ENCODE peak calls at places on chromosome 21, in eight cellular contexts. C is prostate gland, T is GM12878, Y is tibial nerve, L is IMR-90, J is sigmoid colon, R is body of pancreas, F is K562. S is an unnamed sample.

GRCh38 chr21:23016617-23017016 is 2018.4 kb downstream of the NCAM2 start:
- DNase-seq in J (no peak), F (peak; percentile 1), Y (no peak), L (no peak), T (no peak), C (no peak), R (no peak), S (no peak)

GRCh38 chr21:35168702-35169101 is 119.6 kb upstream of the RUNX1 start:
- DNase-seq in J (no peak), C (no peak), R (no peak), F (no peak), T (no peak), Y (no peak), L (no peak), S (no peak)

GRCh38 chr21:16073571-16073970 is 343.8 kb downstream of the USP25 start:
- DNase-seq in L (no peak), F (no peak), T (no peak), J (no peak), Y (no peak), R (no peak), C (no peak), S (no peak)

GRCh38 chr21:14864211-14865021 is 200.4 kb downstream of the NRIP1 start:
- DNase-seq in F (peak; percentile 81), Y (peak; percentile 77), T (no peak), L (peak; percentile 86), R (peak; percentile 74), C (peak; percentile 57), J (peak; percentile 89), S (peak; percentile 68)

GRCh38 chr21:34202553-34203332 is 129.4 kb downstream of the MRPS6 start:
- DNase-seq in L (no peak), T (no peak), R (no peak), F (no peak), C (no peak), Y (no peak), J (peak; percentile 84), S (no peak)

GRCh38 chr21:27382404-27382803 is 415.5 kb upstream of the ADAMTS5 start:
- DNase-seq in R (no peak), L (peak; percentile 20), T (no peak), C (no peak), J (no peak), Y (no peak), F (no peak), S (no peak)

GRCh38 chr21:21373969-21374368 is 375.8 kb downstream of the NCAM2 start:
- DNase-seq in T (no peak), R (no peak), J (no peak), Y (no peak), F (no peak), L (no peak), C (no peak), S (no peak)

GRCh38 chr21:28754127-28754611 is 238.5 kb downstream of the LTN1 start:
- DNase-seq in Y (no peak), T (no peak), F (no peak), C (peak; percentile 31), J (peak; percentile 82), R (no peak), L (peak; percentile 96), S (no peak)

GRCh38 chr21:21860888-21861287 is 862.7 kb downstream of the NCAM2 start:
- DNase-seq in R (no peak), T (no peak), Y (no peak), C (no peak), J (no peak), L (peak; percentile 40), F (no peak), S (no peak)

GRCh38 chr21:34593954-34594531 is 20.9 kb downstream of the RCAN1 start:
- DNase-seq in J (peak; percentile 79), Y (peak; percentile 38), T (no peak), L (no peak), C (no peak), R (no peak), F (no peak), S (no peak)

GRCh38 chr21:27693376-27693775 is 726.5 kb upstream of the ADAMTS5 start:
- DNase-seq in L (peak; percentile 73), Y (no peak), J (no peak), R (no peak), C (no peak), F (no peak), T (no peak), S (no peak)

GRCh38 chr21:46368533-46369285 is 44.8 kb downstream of the PCNT start:
- DNase-seq in T (peak; percentile 65), C (no peak), Y (no peak), R (no peak), L (no peak), F (no peak), J (no peak), S (no peak)

GRCh38 chr21:34544032-34544496 is 32.1 kb upstream of the KCNE1 start:
- DNase-seq in C (peak; percentile 77), F (peak; percentile 87), J (no peak), R (peak; percentile 89), L (peak; percentile 75), Y (peak; percentile 79), T (no peak), S (peak; percentile 88)

GRCh38 chr21:41369915-41370839 is 8.3 kb downstream of the MX2 start:
- DNase-seq in T (peak; percentile 25), L (no peak), Y (no peak), R (peak; percentile 12), J (peak; percentile 48), F (no peak), C (no peak), S (peak; percentile 25)

GRCh38 chr21:14383596-14384210 is 757 bp upstream of the HSPA13 start:
- DNase-seq in R (no peak), L (peak; percentile 5), F (peak; percentile 61), J (no peak), C (no peak), Y (no peak), T (peak; percentile 12), S (no peak)

GRCh38 chr21:15729674-15730483 is at the start of gene USP25:
- DNase-seq in L (peak; percentile 60), T (peak; percentile 19), F (peak; percentile 91), R (peak; percentile 94), Y (peak; percentile 89), J (peak; percentile 96), C (peak; percentile 90), S (peak; percentile 95)

GRCh38 chr21:25571726-25572121 is 35.6 kb downstream of the MRPL39 start:
- DNase-seq in L (no peak), R (no peak), J (no peak), T (no peak), F (no peak), Y (no peak), C (no peak), S (no peak)

GRCh38 chr21:38487906-38488639 is 10.2 kb downstream of the ERG start:
- DNase-seq in C (no peak), R (no peak), L (no peak), J (no peak), T (no peak), Y (no peak), F (no peak), S (no peak)
- H3K27ac ChIP-seq in C (no peak overlapping the region), R (no peak overlapping the region), L (no peak overlapping the region), J (no peak overlapping the region), T (no peak overlapping the region), Y (no peak overlapping the region), F (no peak overlapping the region), S (peak overlapping the region; percentile 12)

GRCh38 chr21:29797155-29797554 is 142.6 kb downstream of the GRIK1 start:
- DNase-seq in Y (no peak), T (no peak), J (no peak), R (no peak), L (no peak), F (no peak), C (no peak), S (no peak)
- TF ChIP-seq CTCF in Y (no peak), T (no peak), J (no peak), R (no peak), L (no peak), F (no peak), C (no peak), S (no peak)

GRCh38 chr21:36263797-36264196 is 56.2 kb upstream of the MORC3 start:
- DNase-seq in J (no peak), F (no peak), Y (no peak), L (no peak), R (no peak), T (no peak), C (no peak), S (no peak)
- TF ChIP-seq POLR2A in J (no peak), F (no peak), Y (no peak), L (no peak), R (no peak), T (no peak), C (no peak), S (no peak)

DNA sequence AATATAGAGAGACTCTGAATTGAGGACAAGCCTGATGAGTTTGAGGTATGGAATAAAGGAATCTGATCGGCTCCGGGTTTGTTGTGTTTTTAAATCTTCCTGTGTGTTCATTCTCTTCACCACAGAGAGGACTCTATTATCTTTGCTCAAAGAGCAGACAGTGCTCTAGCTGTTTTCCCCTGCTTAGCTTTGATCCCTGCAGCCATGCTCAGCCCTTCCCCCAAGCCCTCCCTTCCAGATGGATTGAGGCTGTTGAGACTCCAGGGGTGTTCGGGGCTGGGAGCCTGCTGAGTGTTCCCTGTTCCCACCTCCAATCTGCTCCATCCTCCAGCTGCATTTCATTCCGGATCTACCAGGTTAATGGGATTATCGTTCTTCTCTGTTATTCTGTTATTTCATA is 74.2 kb upstream of the CXADR start:
- DNase-seq in L (no peak), F (no peak), Y (no peak), T (no peak), R (no peak), C (no peak), J (no peak), S (no peak)
- H3K27ac ChIP-seq in L (no peak overlapping the region), F (no peak overlapping the region), Y (no peak overlapping the region), T (no peak overlapping the region), R (no peak overlapping the region), C (no peak overlapping the region), J (no peak overlapping the region), S (no peak overlapping the region)

GRCh38 chr21:33035147-33035546 is 9.4 kb downstream of the OLIG2 start:
- DNase-seq in R (no peak), C (no peak), Y (no peak), T (no peak), J (peak; percentile 28), L (no peak), F (no peak), S (no peak)
- TF ChIP-seq CTCF in R (no peak), C (no peak), Y (no peak), T (no peak), J (no peak), L (no peak), F (no peak), S (no peak)

GRCh38 chr21:44441581-44442265 is 13.6 kb upstream of the LRRC3 start:
- DNase-seq in J (peak; percentile 57), R (no peak), L (no peak), Y (no peak), C (no peak), T (no peak), F (no peak), S (no peak)
- TF ChIP-seq POLR2A in J (no peak), R (no peak), L (no peak), Y (no peak), C (no peak), T (no peak), F (no peak), S (no peak)

S was measured in stomach.